ENCODE peak calls at places on chromosomes 4 and X, in six cellular contexts. One of them, this sample, is unnamed.

GRCh38 chr4:150078996-150079581 is 844 bp downstream of the DCLK2 start:
- DNase-seq in naive thymus-derived CD8-positive, alpha-beta T cell: no peak
- DNase-seq in tibial nerve: peak; percentile 13
- DNase-seq in heart left ventricle: peak; percentile 45
- DNase-seq in anterior cingulate cortex: no peak
- DNase-seq in head of caudate nucleus: peak; percentile 30
- DNase-seq in this sample: no peak

GRCh38 chrX:137194164-137194563 is 160.4 kb upstream of the GPR101 start:
- DNase-seq in head of caudate nucleus: peak; percentile 11
- DNase-seq in tibial nerve: no peak
- DNase-seq in heart left ventricle: no peak
- DNase-seq in anterior cingulate cortex: no peak
- DNase-seq in naive thymus-derived CD8-positive, alpha-beta T cell: no peak
- DNase-seq in this sample: no peak

GRCh38 chr4:32830160-32830559 is 2110.0 kb downstream of the PCDH7 start:
- DNase-seq in anterior cingulate cortex: no peak
- DNase-seq in heart left ventricle: no peak
- DNase-seq in head of caudate nucleus: no peak
- DNase-seq in tibial nerve: no peak
- DNase-seq in naive thymus-derived CD8-positive, alpha-beta T cell: no peak
- DNase-seq in this sample: no peak

GRCh38 chr4:23747131-23747752 is 142.6 kb downstream of the PPARGC1A start:
- DNase-seq in anterior cingulate cortex: no peak
- DNase-seq in naive thymus-derived CD8-positive, alpha-beta T cell: no peak
- DNase-seq in head of caudate nucleus: peak; percentile 12
- DNase-seq in heart left ventricle: no peak
- DNase-seq in tibial nerve: no peak
- DNase-seq in this sample: peak; percentile 35

GRCh38 chr4:174999407-174999806 is 81.2 kb downstream of the ADAM29 start:
- DNase-seq in tibial nerve: no peak
- DNase-seq in heart left ventricle: no peak
- DNase-seq in naive thymus-derived CD8-positive, alpha-beta T cell: no peak
- DNase-seq in head of caudate nucleus: no peak
- DNase-seq in anterior cingulate cortex: no peak
- DNase-seq in this sample: no peak

GRCh38 chr4:33334416-33334815 is 2614.2 kb downstream of the PCDH7 start:
- DNase-seq in heart left ventricle: no peak
- DNase-seq in head of caudate nucleus: no peak
- DNase-seq in anterior cingulate cortex: no peak
- DNase-seq in naive thymus-derived CD8-positive, alpha-beta T cell: no peak
- DNase-seq in tibial nerve: no peak
- DNase-seq in this sample: no peak

GRCh38 chr4:128354205-128354821 is 66.7 kb upstream of the PGRMC2 start:
- DNase-seq in naive thymus-derived CD8-positive, alpha-beta T cell: no peak
- DNase-seq in tibial nerve: no peak
- DNase-seq in anterior cingulate cortex: no peak
- DNase-seq in head of caudate nucleus: no peak
- DNase-seq in heart left ventricle: peak; percentile 72
- DNase-seq in this sample: no peak

GRCh38 chrX:21802844-21803243 is 36.6 kb upstream of the MBTPS2 start:
- DNase-seq in tibial nerve: no peak
- DNase-seq in head of caudate nucleus: no peak
- DNase-seq in anterior cingulate cortex: no peak
- DNase-seq in naive thymus-derived CD8-positive, alpha-beta T cell: no peak
- DNase-seq in heart left ventricle: no peak
- DNase-seq in this sample: no peak